ENCODE peak calls at places on chromosomes 5 and 9, in seven cellular contexts. X is pancreas; F is activated CD4-positive, CD25-positive, alpha-beta regulatory T cell; L is erythroblast; Q is stimulated activated CD8-positive, alpha-beta memory T cell treated with anti-CD3 and anti-CD28 coated beads, Interleukin-7, amount 100 ng/mL, for 1 hour; V is activated CD8-positive, alpha-beta memory T cell treated with anti-CD3 and anti-CD28 coated beads, Interleukin-2, amount 50 U/mL, for 4 hours; J is HCT116. Z is an unnamed sample.

GRCh38 chr5:134437340-134438267 is 25.9 kb upstream of the CDKN2AIPNL start:
- DNase-seq in X (no peak), J (no peak), L (peak), V (no peak), F (no peak), Q (no peak), Z (no peak)

GRCh38 chr9:114910541-114910940 is 19.9 kb downstream of the TNFSF8 start:
- DNase-seq in J (no peak), Q (no peak), L (no peak), F (no peak), X (no peak), V (no peak), Z (no peak)

GRCh38 chr9:132894857-132895846 is 16.5 kb downstream of the SPACA9 start:
- DNase-seq in F (no peak), L (no peak), V (no peak), X (no peak), Q (no peak), J (no peak), Z (no peak)

GRCh38 chr5:140881889-140882590 is at the start of gene PCDHA13:
- DNase-seq in V (no peak), Q (no peak), L (no peak), J (no peak), F (no peak), X (no peak), Z (peak)

GRCh38 chr5:607541-608285 is 4.4 kb upstream of the CEP72 start:
- DNase-seq in X (no peak), Q (no peak), F (no peak), J (no peak), L (no peak), V (no peak), Z (no peak)

GRCh38 chr9:72442212-72442607 is 77.2 kb upstream of the ZFAND5 start:
- DNase-seq in F (no peak), L (no peak), V (no peak), X (no peak), J (peak), Q (no peak), Z (no peak)

GRCh38 chr9:110555971-110556370 is 23.6 kb downstream of the SVEP1 start:
- DNase-seq in F (no peak), Q (no peak), X (peak), J (no peak), L (no peak), V (no peak), Z (peak)

GRCh38 chr9:70902705-70903131 is 218.7 kb downstream of the TRPM3 start:
- DNase-seq in V (no peak), Q (no peak), L (no peak), F (no peak), X (no peak), J (no peak), Z (no peak)

GRCh38 chr5:3432135-3432534 is 163.5 kb upstream of the IRX1 start:
- DNase-seq in F (no peak), Q (no peak), J (no peak), X (no peak), L (no peak), V (no peak), Z (no peak)

GRCh38 chr9:75855509-75855908 is 35.0 kb upstream of the PCSK5 start:
- DNase-seq in F (no peak), J (peak), L (no peak), V (no peak), X (no peak), Q (no peak), Z (no peak)

GRCh38 chr9:22343218-22343611 is 103.4 kb upstream of the DMRTA1 start:
- DNase-seq in V (no peak), F (no peak), Q (no peak), J (no peak), X (no peak), L (no peak), Z (no peak)

GRCh38 chr5:90830058-90830457 is 271.5 kb downstream of the ADGRV1 start:
- DNase-seq in F (no peak), J (no peak), L (no peak), Q (no peak), V (no peak), X (no peak), Z (no peak)

Z was measured in lower lobe of right lung.